ENCODE peak calls at places on chromosomes 4 and X, in ten cellular contexts. One of them, this sample, is unnamed.

GRCh38 chrX:136447308-136447707 is 40.4 kb upstream of the BRS3 start:
- DNase-seq in breast epithelium: no peak
- DNase-seq in stomach: no peak
- DNase-seq in ovary: no peak
- DNase-seq in A549: no peak
- DNase-seq in astrocyte: no peak
- DNase-seq in CD4-positive, CD25-positive, alpha-beta regulatory T cell: no peak
- DNase-seq in aorta: no peak
- DNase-seq in IMR-90: no peak
- DNase-seq in coronary artery: no peak
- DNase-seq in this sample: no peak

GRCh38 chrX:119685225-119686066 is 7.5 kb downstream of the SEPTIN6 start:
- DNase-seq in breast epithelium: peak
- DNase-seq in stomach: no peak
- DNase-seq in ovary: no peak
- DNase-seq in A549: no peak
- DNase-seq in astrocyte: no peak
- DNase-seq in CD4-positive, CD25-positive, alpha-beta regulatory T cell: peak
- DNase-seq in aorta: peak
- DNase-seq in IMR-90: no peak
- DNase-seq in coronary artery: no peak
- DNase-seq in this sample: no peak

GRCh38 chr4:37839426-37839825 is 12.9 kb downstream of the PGM2 start:
- DNase-seq in breast epithelium: no peak
- DNase-seq in stomach: no peak
- DNase-seq in ovary: no peak
- DNase-seq in A549: no peak
- DNase-seq in astrocyte: no peak
- DNase-seq in CD4-positive, CD25-positive, alpha-beta regulatory T cell: no peak
- DNase-seq in aorta: no peak
- DNase-seq in IMR-90: no peak
- DNase-seq in coronary artery: no peak
- DNase-seq in this sample: no peak

GRCh38 chr4:70945452-70946055 is 43.4 kb downstream of the MOB1B start:
- DNase-seq in breast epithelium: no peak
- DNase-seq in stomach: no peak
- DNase-seq in ovary: no peak
- DNase-seq in A549: no peak
- DNase-seq in astrocyte: peak
- DNase-seq in CD4-positive, CD25-positive, alpha-beta regulatory T cell: no peak
- DNase-seq in aorta: no peak
- DNase-seq in IMR-90: peak
- DNase-seq in coronary artery: no peak
- DNase-seq in this sample: no peak

GRCh38 chr4:39303871-39304270 is 62.3 kb downstream of the RFC1 start:
- DNase-seq in breast epithelium: no peak
- DNase-seq in stomach: no peak
- DNase-seq in ovary: no peak
- DNase-seq in A549: no peak
- DNase-seq in astrocyte: no peak
- DNase-seq in CD4-positive, CD25-positive, alpha-beta regulatory T cell: no peak
- DNase-seq in aorta: no peak
- DNase-seq in IMR-90: no peak
- DNase-seq in coronary artery: no peak
- DNase-seq in this sample: no peak

GRCh38 chrX:133985164-133986007 is at the start of gene GPC3:
- DNase-seq in breast epithelium: no peak
- DNase-seq in stomach: peak
- DNase-seq in ovary: peak
- DNase-seq in A549: peak
- DNase-seq in astrocyte: no peak
- DNase-seq in CD4-positive, CD25-positive, alpha-beta regulatory T cell: peak
- DNase-seq in aorta: peak
- DNase-seq in IMR-90: peak
- DNase-seq in coronary artery: no peak
- DNase-seq in this sample: no peak

GRCh38 chrX:15483897-15484296 is 9.2 kb downstream of the PIR start:
- DNase-seq in breast epithelium: no peak
- DNase-seq in stomach: no peak
- DNase-seq in ovary: no peak
- DNase-seq in A549: no peak
- DNase-seq in astrocyte: no peak
- DNase-seq in CD4-positive, CD25-positive, alpha-beta regulatory T cell: no peak
- DNase-seq in aorta: no peak
- DNase-seq in IMR-90: no peak
- DNase-seq in coronary artery: no peak
- DNase-seq in this sample: no peak

GRCh38 chr4:88320780-88321373 is 36.5 kb upstream of the PPM1K start:
- DNase-seq in breast epithelium: no peak
- DNase-seq in stomach: peak
- DNase-seq in ovary: no peak
- DNase-seq in A549: no peak
- DNase-seq in astrocyte: peak
- DNase-seq in CD4-positive, CD25-positive, alpha-beta regulatory T cell: no peak
- DNase-seq in aorta: peak
- DNase-seq in IMR-90: no peak
- DNase-seq in coronary artery: no peak
- DNase-seq in this sample: peak

GRCh38 chrX:16882188-16882587 is 12.0 kb upstream of the RBBP7 start:
- DNase-seq in breast epithelium: no peak
- DNase-seq in stomach: peak
- DNase-seq in ovary: peak
- DNase-seq in A549: no peak
- DNase-seq in astrocyte: no peak
- DNase-seq in CD4-positive, CD25-positive, alpha-beta regulatory T cell: no peak
- DNase-seq in aorta: no peak
- DNase-seq in IMR-90: peak
- DNase-seq in coronary artery: no peak
- DNase-seq in this sample: no peak
- H3K27ac ChIP-seq in breast epithelium: no peak
- H3K27ac ChIP-seq in stomach: peak
- H3K27ac ChIP-seq in ovary: peak
- H3K27ac ChIP-seq in A549: peak
- H3K27ac ChIP-seq in astrocyte: no peak
- H3K27ac ChIP-seq in CD4-positive, CD25-positive, alpha-beta regulatory T cell: no peak
- H3K27ac ChIP-seq in aorta: no peak
- H3K27ac ChIP-seq in IMR-90: no peak
- H3K27ac ChIP-seq in coronary artery: no peak
- H3K27ac ChIP-seq in this sample: no peak

GRCh38 chrX:151977009-151977408 is 2.5 kb upstream of the GABRE start:
- DNase-seq in breast epithelium: no peak
- DNase-seq in stomach: no peak
- DNase-seq in ovary: no peak
- DNase-seq in A549: no peak
- DNase-seq in astrocyte: no peak
- DNase-seq in CD4-positive, CD25-positive, alpha-beta regulatory T cell: no peak
- DNase-seq in aorta: no peak
- DNase-seq in IMR-90: no peak
- DNase-seq in coronary artery: peak
- DNase-seq in this sample: no peak

GRCh38 chrX:151973851-151974335 is 583 bp downstream of the GABRE start:
- DNase-seq in breast epithelium: no peak
- DNase-seq in stomach: no peak
- DNase-seq in ovary: no peak
- DNase-seq in A549: no peak
- DNase-seq in astrocyte: no peak
- DNase-seq in CD4-positive, CD25-positive, alpha-beta regulatory T cell: no peak
- DNase-seq in aorta: peak
- DNase-seq in IMR-90: no peak
- DNase-seq in coronary artery: peak
- DNase-seq in this sample: peak

GRCh38 chrX:151975736-151976275 is 1.3 kb upstream of the GABRE start:
- DNase-seq in breast epithelium: no peak
- DNase-seq in stomach: no peak
- DNase-seq in ovary: no peak
- DNase-seq in A549: no peak
- DNase-seq in astrocyte: no peak
- DNase-seq in CD4-positive, CD25-positive, alpha-beta regulatory T cell: no peak
- DNase-seq in aorta: no peak
- DNase-seq in IMR-90: no peak
- DNase-seq in coronary artery: peak
- DNase-seq in this sample: no peak

GRCh38 chrX:151974336-151975227 is at the start of gene GABRE:
- DNase-seq in breast epithelium: no peak
- DNase-seq in stomach: peak
- DNase-seq in ovary: peak
- DNase-seq in A549: no peak
- DNase-seq in astrocyte: no peak
- DNase-seq in CD4-positive, CD25-positive, alpha-beta regulatory T cell: no peak
- DNase-seq in aorta: peak
- DNase-seq in IMR-90: no peak
- DNase-seq in coronary artery: peak
- DNase-seq in this sample: peak

DNA sequence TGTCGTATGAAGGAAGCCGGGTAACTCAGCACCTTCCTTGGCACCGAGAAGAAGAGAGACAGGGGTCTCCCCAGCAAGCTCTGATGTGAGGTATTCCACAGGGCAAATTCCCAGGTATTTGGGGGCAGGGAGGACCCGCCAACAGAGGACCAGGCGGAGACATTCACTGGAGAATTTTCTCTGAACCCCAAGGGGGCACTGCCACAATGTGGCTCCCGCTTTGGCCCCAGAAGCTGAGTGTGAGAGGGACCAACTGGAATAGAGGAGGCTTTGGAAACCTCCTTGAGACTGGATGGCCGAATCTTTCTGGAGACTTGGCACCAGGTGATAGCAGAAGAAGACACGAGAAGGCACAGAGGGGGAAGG is 735 bp upstream of the GABRE start:
- DNase-seq in breast epithelium: no peak
- DNase-seq in stomach: no peak
- DNase-seq in ovary: no peak
- DNase-seq in A549: no peak
- DNase-seq in astrocyte: no peak
- DNase-seq in CD4-positive, CD25-positive, alpha-beta regulatory T cell: no peak
- DNase-seq in aorta: no peak
- DNase-seq in IMR-90: no peak
- DNase-seq in coronary artery: no peak
- DNase-seq in this sample: no peak
- H3K4me3 ChIP-seq in breast epithelium: peak
- H3K4me3 ChIP-seq in stomach: peak
- H3K4me3 ChIP-seq in ovary: no peak
- H3K4me3 ChIP-seq in A549: peak
- H3K4me3 ChIP-seq in astrocyte: no peak
- H3K4me3 ChIP-seq in CD4-positive, CD25-positive, alpha-beta regulatory T cell: no peak
- H3K4me3 ChIP-seq in aorta: no peak
- H3K4me3 ChIP-seq in IMR-90: no peak
- H3K4me3 ChIP-seq in coronary artery: peak
- H3K4me3 ChIP-seq in this sample: no peak

GRCh38 chrX:110218591-110218990 is 99.3 kb downstream of the AMMECR1 start:
- DNase-seq in breast epithelium: no peak
- DNase-seq in stomach: no peak
- DNase-seq in ovary: no peak
- DNase-seq in A549: no peak
- DNase-seq in astrocyte: peak
- DNase-seq in CD4-positive, CD25-positive, alpha-beta regulatory T cell: no peak
- DNase-seq in aorta: no peak
- DNase-seq in IMR-90: peak
- DNase-seq in coronary artery: no peak
- DNase-seq in this sample: no peak

GRCh38 chrX:110214684-110215083 is 103.2 kb downstream of the AMMECR1 start:
- DNase-seq in breast epithelium: no peak
- DNase-seq in stomach: no peak
- DNase-seq in ovary: no peak
- DNase-seq in A549: no peak
- DNase-seq in astrocyte: no peak
- DNase-seq in CD4-positive, CD25-positive, alpha-beta regulatory T cell: no peak
- DNase-seq in aorta: no peak
- DNase-seq in IMR-90: no peak
- DNase-seq in coronary artery: no peak
- DNase-seq in this sample: no peak

GRCh38 chrX:110215411-110215810 is 102.5 kb downstream of the AMMECR1 start:
- DNase-seq in breast epithelium: no peak
- DNase-seq in stomach: no peak
- DNase-seq in ovary: no peak
- DNase-seq in A549: no peak
- DNase-seq in astrocyte: no peak
- DNase-seq in CD4-positive, CD25-positive, alpha-beta regulatory T cell: no peak
- DNase-seq in aorta: no peak
- DNase-seq in IMR-90: peak
- DNase-seq in coronary artery: no peak
- DNase-seq in this sample: no peak

GRCh38 chrX:110213183-110213582 is 104.7 kb downstream of the AMMECR1 start:
- DNase-seq in breast epithelium: no peak
- DNase-seq in stomach: no peak
- DNase-seq in ovary: no peak
- DNase-seq in A549: no peak
- DNase-seq in astrocyte: no peak
- DNase-seq in CD4-positive, CD25-positive, alpha-beta regulatory T cell: no peak
- DNase-seq in aorta: no peak
- DNase-seq in IMR-90: no peak
- DNase-seq in coronary artery: no peak
- DNase-seq in this sample: no peak

DNA sequence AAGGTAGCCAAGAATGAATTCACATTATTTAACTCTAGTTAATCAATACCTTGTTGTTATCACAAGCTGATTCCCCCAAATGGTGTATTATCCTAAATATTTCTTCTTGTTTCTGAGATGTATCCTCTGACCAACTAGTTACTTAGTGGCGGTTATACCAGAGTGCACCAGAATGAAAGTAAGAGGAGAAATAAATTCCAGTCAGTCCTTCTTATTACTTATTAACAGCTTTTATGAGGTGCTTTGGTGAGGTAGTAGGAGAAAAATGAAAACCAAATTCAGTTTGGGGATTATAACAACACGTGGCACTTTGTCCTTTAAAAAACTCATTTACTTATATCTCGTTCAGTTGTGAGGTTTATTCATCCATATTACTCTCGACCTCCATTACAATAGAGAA is 101.9 kb downstream of the AMMECR1 start:
- DNase-seq in breast epithelium: no peak
- DNase-seq in stomach: no peak
- DNase-seq in ovary: no peak
- DNase-seq in A549: peak
- DNase-seq in astrocyte: no peak
- DNase-seq in CD4-positive, CD25-positive, alpha-beta regulatory T cell: no peak
- DNase-seq in aorta: no peak
- DNase-seq in IMR-90: no peak
- DNase-seq in coronary artery: no peak
- DNase-seq in this sample: no peak
- H3K27ac ChIP-seq in breast epithelium: no peak
- H3K27ac ChIP-seq in stomach: no peak
- H3K27ac ChIP-seq in ovary: no peak
- H3K27ac ChIP-seq in A549: peak
- H3K27ac ChIP-seq in astrocyte: no peak
- H3K27ac ChIP-seq in CD4-positive, CD25-positive, alpha-beta regulatory T cell: no peak
- H3K27ac ChIP-seq in aorta: no peak
- H3K27ac ChIP-seq in IMR-90: no peak
- H3K27ac ChIP-seq in coronary artery: no peak
- H3K27ac ChIP-seq in this sample: no peak

DNA sequence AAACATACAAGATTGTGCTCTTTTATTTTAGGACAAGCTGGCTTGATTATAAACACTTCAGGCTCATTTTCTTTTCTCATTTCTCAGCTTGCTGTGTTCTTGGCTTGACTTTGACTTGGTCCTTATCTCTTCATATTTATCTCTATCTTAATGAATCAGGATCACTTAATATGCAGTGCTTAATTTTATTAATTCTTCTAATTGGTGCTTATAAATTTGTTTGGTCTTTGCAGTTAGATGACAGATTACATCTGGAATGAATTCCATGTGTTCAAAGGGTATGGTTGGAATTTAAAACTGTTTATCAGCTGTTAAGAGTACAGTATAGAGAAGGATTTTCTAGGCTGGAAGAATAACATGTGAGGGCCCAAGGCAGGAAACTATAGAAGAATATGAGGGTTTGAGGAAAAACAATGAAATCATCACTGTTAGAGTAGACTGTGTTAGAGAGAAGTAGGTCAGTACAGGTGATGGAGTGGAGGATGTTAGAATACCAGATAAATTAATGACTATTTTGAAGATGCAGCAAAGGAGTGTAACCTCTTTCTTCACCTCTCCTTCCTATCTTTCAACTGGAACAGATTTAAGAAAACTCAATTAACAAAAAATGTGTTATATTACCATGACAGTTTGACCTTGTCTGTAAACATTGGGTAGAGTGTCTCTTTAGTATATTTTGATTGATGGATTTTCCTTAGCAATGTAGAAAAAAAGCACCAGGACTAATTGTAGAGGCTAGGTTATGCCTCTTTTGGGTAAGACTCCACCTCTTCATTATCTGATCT is 169.7 kb downstream of the RAPGEF2 start:
- DNase-seq in breast epithelium: no peak
- DNase-seq in stomach: no peak
- DNase-seq in ovary: no peak
- DNase-seq in A549: no peak
- DNase-seq in astrocyte: no peak
- DNase-seq in CD4-positive, CD25-positive, alpha-beta regulatory T cell: no peak
- DNase-seq in aorta: no peak
- DNase-seq in IMR-90: peak
- DNase-seq in coronary artery: no peak
- DNase-seq in this sample: no peak
- H3K4me3 ChIP-seq in breast epithelium: no peak
- H3K4me3 ChIP-seq in stomach: no peak
- H3K4me3 ChIP-seq in ovary: no peak
- H3K4me3 ChIP-seq in A549: no peak
- H3K4me3 ChIP-seq in astrocyte: no peak
- H3K4me3 ChIP-seq in CD4-positive, CD25-positive, alpha-beta regulatory T cell: no peak
- H3K4me3 ChIP-seq in aorta: no peak
- H3K4me3 ChIP-seq in IMR-90: no peak
- H3K4me3 ChIP-seq in coronary artery: no peak
- H3K4me3 ChIP-seq in this sample: no peak